ENCODE peak calls at places on chromosomes 4 and X, in five cellular contexts. Z is HCEC 1CT; F is NCI-H1694 treated with DMSO at 0.1 percent for 48 hours; E is CD4-positive, alpha-beta T cell; G is IMR-90. S is an unnamed sample.

GRCh38 chrX:48498374-48498809 is 10.4 kb upstream of the PORCN start:
- DNase-seq in Z (peak), F (no peak), E (no peak), G (peak), S (peak)

GRCh38 chr4:1130318-1131186 is 17.2 kb upstream of the RNF212 start:
- DNase-seq in Z (peak), F (peak), E (peak), G (peak), S (peak)

GRCh38 chr4:69822198-69822597 is 37.7 kb downstream of the SULT1E1 start:
- DNase-seq in Z (no peak), F (no peak), E (no peak), G (no peak), S (no peak)

GRCh38 chrX:110321670-110322069 is 3.8 kb upstream of the AMMECR1 start:
- DNase-seq in Z (no peak), F (no peak), E (no peak), G (no peak), S (no peak)

GRCh38 chr4:79857811-79858210 is 215.2 kb downstream of the ANTXR2 start:
- DNase-seq in Z (no peak), F (no peak), E (no peak), G (no peak), S (no peak)

GRCh38 chr4:16897991-16898827 is at the start of gene LDB2:
- DNase-seq in Z (peak), F (no peak), E (no peak), G (peak), S (peak)

GRCh38 chr4:77308843-77309242 is 151.8 kb downstream of the CCNG2 start:
- DNase-seq in Z (peak), F (no peak), E (no peak), G (peak), S (peak)

GRCh38 chr4:21744046-21744445 is 204.5 kb downstream of the KCNIP4 start:
- DNase-seq in Z (no peak), F (no peak), E (no peak), G (no peak), S (no peak)